ENCODE peak calls at places on chromosomes 7 and 10, in six cellular contexts. One of them, this sample, is unnamed.

GRCh38 chr7:825386-825785 is 6.9 kb upstream of the SUN1 start:
- DNase-seq in Caki2: no peak
- DNase-seq in effector memory CD8-positive, alpha-beta T cell: no peak
- DNase-seq in activated T-helper 1 cell treated with anti-CD3 and anti-CD28 coated beads, Interleukin-12 subunit alpha, Interleukin-12 subunit beta, Interleukin-2, Interleukin-4 antibody, amounts not matched to agents 30 ng/mL and 10 ng/mL and 1 ng/mL, durations not matched to agents 14 hours and 24 hours and 36 hours: no peak
- DNase-seq in ELR: peak
- DNase-seq in cardiac muscle cell: no peak
- DNase-seq in this sample: no peak

GRCh38 chr10:3891396-3891795 is 106.4 kb upstream of the KLF6 start:
- DNase-seq in Caki2: no peak
- DNase-seq in effector memory CD8-positive, alpha-beta T cell: no peak
- DNase-seq in ELR: no peak
- DNase-seq in cardiac muscle cell: no peak
- DNase-seq in activated T-helper 1 cell treated with anti-CD3 and anti-CD28 coated beads, Interleukin-12 subunit alpha, Interleukin-12 subunit beta, Interleukin-2, Interleukin-4 antibody, amounts not matched to agents 30 ng/mL and 10 ng/mL and 1 ng/mL, durations not matched to agents 14 hours and 24 hours and 36 hours: no peak
- DNase-seq in this sample: no peak

GRCh38 chr7:140479739-140480084 is 407 bp upstream of the MKRN1 start:
- DNase-seq in Caki2: no peak
- DNase-seq in ELR: no peak
- DNase-seq in cardiac muscle cell: no peak
- DNase-seq in effector memory CD8-positive, alpha-beta T cell: no peak
- DNase-seq in activated T-helper 1 cell treated with anti-CD3 and anti-CD28 coated beads, Interleukin-12 subunit alpha, Interleukin-12 subunit beta, Interleukin-2, Interleukin-4 antibody, amounts not matched to agents 30 ng/mL and 10 ng/mL and 1 ng/mL, durations not matched to agents 14 hours and 24 hours and 36 hours: no peak
- DNase-seq in this sample: no peak

GRCh38 chr7:102913846-102914245 is 1.0 kb downstream of the LRRC17 start:
- DNase-seq in activated T-helper 1 cell treated with anti-CD3 and anti-CD28 coated beads, Interleukin-12 subunit alpha, Interleukin-12 subunit beta, Interleukin-2, Interleukin-4 antibody, amounts not matched to agents 30 ng/mL and 10 ng/mL and 1 ng/mL, durations not matched to agents 14 hours and 24 hours and 36 hours: no peak
- DNase-seq in ELR: no peak
- DNase-seq in cardiac muscle cell: no peak
- DNase-seq in effector memory CD8-positive, alpha-beta T cell: no peak
- DNase-seq in Caki2: no peak
- DNase-seq in this sample: no peak

GRCh38 chr10:15180736-15181135 is 12.2 kb upstream of the NMT2 start:
- DNase-seq in ELR: peak
- DNase-seq in cardiac muscle cell: no peak
- DNase-seq in effector memory CD8-positive, alpha-beta T cell: no peak
- DNase-seq in activated T-helper 1 cell treated with anti-CD3 and anti-CD28 coated beads, Interleukin-12 subunit alpha, Interleukin-12 subunit beta, Interleukin-2, Interleukin-4 antibody, amounts not matched to agents 30 ng/mL and 10 ng/mL and 1 ng/mL, durations not matched to agents 14 hours and 24 hours and 36 hours: no peak
- DNase-seq in Caki2: no peak
- DNase-seq in this sample: no peak

GRCh38 chr10:89275383-89275782 is 23.8 kb upstream of the LIPA start:
- DNase-seq in activated T-helper 1 cell treated with anti-CD3 and anti-CD28 coated beads, Interleukin-12 subunit alpha, Interleukin-12 subunit beta, Interleukin-2, Interleukin-4 antibody, amounts not matched to agents 30 ng/mL and 10 ng/mL and 1 ng/mL, durations not matched to agents 14 hours and 24 hours and 36 hours: no peak
- DNase-seq in effector memory CD8-positive, alpha-beta T cell: no peak
- DNase-seq in ELR: no peak
- DNase-seq in cardiac muscle cell: no peak
- DNase-seq in Caki2: no peak
- DNase-seq in this sample: no peak

GRCh38 chr10:55220975-55221374 is 419.9 kb upstream of the PCDH15 start:
- DNase-seq in cardiac muscle cell: no peak
- DNase-seq in Caki2: no peak
- DNase-seq in activated T-helper 1 cell treated with anti-CD3 and anti-CD28 coated beads, Interleukin-12 subunit alpha, Interleukin-12 subunit beta, Interleukin-2, Interleukin-4 antibody, amounts not matched to agents 30 ng/mL and 10 ng/mL and 1 ng/mL, durations not matched to agents 14 hours and 24 hours and 36 hours: no peak
- DNase-seq in ELR: no peak
- DNase-seq in effector memory CD8-positive, alpha-beta T cell: no peak
- DNase-seq in this sample: no peak

GRCh38 chr7:52656098-52656497 is 379.3 kb upstream of the POM121L12 start:
- DNase-seq in activated T-helper 1 cell treated with anti-CD3 and anti-CD28 coated beads, Interleukin-12 subunit alpha, Interleukin-12 subunit beta, Interleukin-2, Interleukin-4 antibody, amounts not matched to agents 30 ng/mL and 10 ng/mL and 1 ng/mL, durations not matched to agents 14 hours and 24 hours and 36 hours: no peak
- DNase-seq in cardiac muscle cell: no peak
- DNase-seq in ELR: no peak
- DNase-seq in effector memory CD8-positive, alpha-beta T cell: no peak
- DNase-seq in Caki2: no peak
- DNase-seq in this sample: no peak

GRCh38 chr10:133195611-133196010 is 34.4 kb upstream of the UTF1 start:
- DNase-seq in effector memory CD8-positive, alpha-beta T cell: no peak
- DNase-seq in cardiac muscle cell: no peak
- DNase-seq in ELR: no peak
- DNase-seq in activated T-helper 1 cell treated with anti-CD3 and anti-CD28 coated beads, Interleukin-12 subunit alpha, Interleukin-12 subunit beta, Interleukin-2, Interleukin-4 antibody, amounts not matched to agents 30 ng/mL and 10 ng/mL and 1 ng/mL, durations not matched to agents 14 hours and 24 hours and 36 hours: no peak
- DNase-seq in Caki2: no peak
- DNase-seq in this sample: no peak

GRCh38 chr10:132210766-132211165 is 24.0 kb downstream of the DPYSL4 start:
- DNase-seq in activated T-helper 1 cell treated with anti-CD3 and anti-CD28 coated beads, Interleukin-12 subunit alpha, Interleukin-12 subunit beta, Interleukin-2, Interleukin-4 antibody, amounts not matched to agents 30 ng/mL and 10 ng/mL and 1 ng/mL, durations not matched to agents 14 hours and 24 hours and 36 hours: no peak
- DNase-seq in Caki2: no peak
- DNase-seq in effector memory CD8-positive, alpha-beta T cell: no peak
- DNase-seq in cardiac muscle cell: no peak
- DNase-seq in ELR: no peak
- DNase-seq in this sample: no peak

This sample was measured in T-helper 2 cell treated with Interferon-gamma antibody and Interleukin-4, amounts not matched to agents 5 μg/mL and 100 μg/mL, for 36 hours.